ENCODE peak calls at places on chromosomes 5 and 9, in ten cellular contexts. One of them, this sample, is unnamed.

GRCh38 chr5:15821506-15821905 is 321.5 kb downstream of the FBXL7 start:
- DNase-seq in Peyer's patch: no peak
- DNase-seq in heart left ventricle: no peak
- DNase-seq in cardiac fibroblast: peak
- DNase-seq in endothelial cell: no peak
- DNase-seq in Calu3: no peak
- DNase-seq in mammary epithelial cell: no peak
- DNase-seq in choroid plexus epithelial cell: peak
- DNase-seq in lower lobe of right lung: no peak
- DNase-seq in endodermal cell: no peak
- DNase-seq in this sample: no peak

GRCh38 chr9:99824378-99825157 is 2.9 kb downstream of the NR4A3 start:
- DNase-seq in Peyer's patch: peak
- DNase-seq in heart left ventricle: peak
- DNase-seq in cardiac fibroblast: no peak
- DNase-seq in endothelial cell: peak
- DNase-seq in Calu3: peak
- DNase-seq in mammary epithelial cell: no peak
- DNase-seq in choroid plexus epithelial cell: peak
- DNase-seq in lower lobe of right lung: peak
- DNase-seq in endodermal cell: peak
- DNase-seq in this sample: no peak

GRCh38 chr5:28766565-28767158 is 1728.3 kb upstream of the CDH9 start:
- DNase-seq in Peyer's patch: no peak
- DNase-seq in heart left ventricle: no peak
- DNase-seq in cardiac fibroblast: peak
- DNase-seq in endothelial cell: peak
- DNase-seq in Calu3: peak
- DNase-seq in mammary epithelial cell: peak
- DNase-seq in choroid plexus epithelial cell: peak
- DNase-seq in lower lobe of right lung: no peak
- DNase-seq in endodermal cell: no peak
- DNase-seq in this sample: peak

GRCh38 chr5:170080217-170080616 is 25.5 kb upstream of the FOXI1 start:
- DNase-seq in Peyer's patch: no peak
- DNase-seq in heart left ventricle: no peak
- DNase-seq in cardiac fibroblast: no peak
- DNase-seq in endothelial cell: no peak
- DNase-seq in Calu3: no peak
- DNase-seq in mammary epithelial cell: no peak
- DNase-seq in choroid plexus epithelial cell: no peak
- DNase-seq in lower lobe of right lung: no peak
- DNase-seq in endodermal cell: peak
- DNase-seq in this sample: no peak

GRCh38 chr5:140189977-140190867 is 15.2 kb downstream of the CYSTM1 start:
- DNase-seq in Peyer's patch: no peak
- DNase-seq in heart left ventricle: no peak
- DNase-seq in cardiac fibroblast: peak
- DNase-seq in endothelial cell: no peak
- DNase-seq in Calu3: no peak
- DNase-seq in mammary epithelial cell: peak
- DNase-seq in choroid plexus epithelial cell: peak
- DNase-seq in lower lobe of right lung: no peak
- DNase-seq in endodermal cell: no peak
- DNase-seq in this sample: no peak

GRCh38 chr5:150846651-150847333 is 471 bp downstream of the IRGM start:
- DNase-seq in Peyer's patch: no peak
- DNase-seq in heart left ventricle: peak
- DNase-seq in cardiac fibroblast: peak
- DNase-seq in endothelial cell: peak
- DNase-seq in Calu3: peak
- DNase-seq in mammary epithelial cell: peak
- DNase-seq in choroid plexus epithelial cell: peak
- DNase-seq in lower lobe of right lung: no peak
- DNase-seq in endodermal cell: peak
- DNase-seq in this sample: peak

GRCh38 chr5:59830801-59831200 is 62.7 kb downstream of the PDE4D start:
- DNase-seq in Peyer's patch: no peak
- DNase-seq in heart left ventricle: no peak
- DNase-seq in cardiac fibroblast: no peak
- DNase-seq in endothelial cell: no peak
- DNase-seq in Calu3: no peak
- DNase-seq in mammary epithelial cell: no peak
- DNase-seq in choroid plexus epithelial cell: no peak
- DNase-seq in lower lobe of right lung: no peak
- DNase-seq in endodermal cell: no peak
- DNase-seq in this sample: no peak

GRCh38 chr9:118596374-118597015 is 772.7 kb downstream of the BRINP1 start:
- DNase-seq in Peyer's patch: no peak
- DNase-seq in heart left ventricle: no peak
- DNase-seq in cardiac fibroblast: no peak
- DNase-seq in endothelial cell: no peak
- DNase-seq in Calu3: no peak
- DNase-seq in mammary epithelial cell: no peak
- DNase-seq in choroid plexus epithelial cell: no peak
- DNase-seq in lower lobe of right lung: no peak
- DNase-seq in endodermal cell: no peak
- DNase-seq in this sample: no peak

GRCh38 chr9:3857673-3858072 is 331.9 kb upstream of the RFX3 start:
- DNase-seq in Peyer's patch: no peak
- DNase-seq in heart left ventricle: no peak
- DNase-seq in cardiac fibroblast: no peak
- DNase-seq in endothelial cell: no peak
- DNase-seq in Calu3: no peak
- DNase-seq in mammary epithelial cell: peak
- DNase-seq in choroid plexus epithelial cell: no peak
- DNase-seq in lower lobe of right lung: no peak
- DNase-seq in endodermal cell: no peak
- DNase-seq in this sample: no peak

GRCh38 chr9:6669881-6670280 is 24.4 kb upstream of the GLDC start:
- DNase-seq in Peyer's patch: no peak
- DNase-seq in heart left ventricle: no peak
- DNase-seq in cardiac fibroblast: no peak
- DNase-seq in endothelial cell: no peak
- DNase-seq in Calu3: no peak
- DNase-seq in mammary epithelial cell: no peak
- DNase-seq in choroid plexus epithelial cell: no peak
- DNase-seq in lower lobe of right lung: no peak
- DNase-seq in endodermal cell: no peak
- DNase-seq in this sample: no peak

GRCh38 chr9:6671416-6671815 is 25.9 kb upstream of the GLDC start:
- DNase-seq in Peyer's patch: no peak
- DNase-seq in heart left ventricle: no peak
- DNase-seq in cardiac fibroblast: no peak
- DNase-seq in endothelial cell: no peak
- DNase-seq in Calu3: no peak
- DNase-seq in mammary epithelial cell: peak
- DNase-seq in choroid plexus epithelial cell: no peak
- DNase-seq in lower lobe of right lung: no peak
- DNase-seq in endodermal cell: no peak
- DNase-seq in this sample: no peak

GRCh38 chr9:6667080-6667479 is 21.6 kb upstream of the GLDC start:
- DNase-seq in Peyer's patch: no peak
- DNase-seq in heart left ventricle: no peak
- DNase-seq in cardiac fibroblast: no peak
- DNase-seq in endothelial cell: no peak
- DNase-seq in Calu3: no peak
- DNase-seq in mammary epithelial cell: no peak
- DNase-seq in choroid plexus epithelial cell: no peak
- DNase-seq in lower lobe of right lung: no peak
- DNase-seq in endodermal cell: no peak
- DNase-seq in this sample: no peak

GRCh38 chr9:6664204-6664683 is 18.7 kb upstream of the GLDC start:
- DNase-seq in Peyer's patch: no peak
- DNase-seq in heart left ventricle: no peak
- DNase-seq in cardiac fibroblast: no peak
- DNase-seq in endothelial cell: no peak
- DNase-seq in Calu3: no peak
- DNase-seq in mammary epithelial cell: no peak
- DNase-seq in choroid plexus epithelial cell: no peak
- DNase-seq in lower lobe of right lung: no peak
- DNase-seq in endodermal cell: no peak
- DNase-seq in this sample: no peak

GRCh38 chr9:6667633-6668280 is 22.2 kb upstream of the GLDC start:
- DNase-seq in Peyer's patch: no peak
- DNase-seq in heart left ventricle: no peak
- DNase-seq in cardiac fibroblast: peak
- DNase-seq in endothelial cell: no peak
- DNase-seq in Calu3: no peak
- DNase-seq in mammary epithelial cell: no peak
- DNase-seq in choroid plexus epithelial cell: peak
- DNase-seq in lower lobe of right lung: no peak
- DNase-seq in endodermal cell: peak
- DNase-seq in this sample: no peak
- TF ChIP-seq CTCF in Peyer's patch: peak
- TF ChIP-seq CTCF in heart left ventricle: peak
- TF ChIP-seq CTCF in cardiac fibroblast: peak
- TF ChIP-seq CTCF in endothelial cell: peak
- TF ChIP-seq CTCF in Calu3: peak
- TF ChIP-seq CTCF in mammary epithelial cell: peak
- TF ChIP-seq CTCF in choroid plexus epithelial cell: peak
- TF ChIP-seq CTCF in lower lobe of right lung: peak
- TF ChIP-seq CTCF in endodermal cell: peak
- TF ChIP-seq CTCF in this sample: peak

GRCh38 chr9:114529285-114529684 is 24.0 kb upstream of the WHRN start:
- DNase-seq in Peyer's patch: no peak
- DNase-seq in heart left ventricle: no peak
- DNase-seq in cardiac fibroblast: no peak
- DNase-seq in endothelial cell: no peak
- DNase-seq in Calu3: no peak
- DNase-seq in mammary epithelial cell: no peak
- DNase-seq in choroid plexus epithelial cell: no peak
- DNase-seq in lower lobe of right lung: no peak
- DNase-seq in endodermal cell: no peak
- DNase-seq in this sample: no peak
- TF ChIP-seq CTCF in Peyer's patch: no peak
- TF ChIP-seq CTCF in heart left ventricle: no peak
- TF ChIP-seq CTCF in cardiac fibroblast: no peak
- TF ChIP-seq CTCF in endothelial cell: no peak
- TF ChIP-seq CTCF in Calu3: no peak
- TF ChIP-seq CTCF in mammary epithelial cell: no peak
- TF ChIP-seq CTCF in choroid plexus epithelial cell: no peak
- TF ChIP-seq CTCF in lower lobe of right lung: no peak
- TF ChIP-seq CTCF in endodermal cell: no peak
- TF ChIP-seq CTCF in this sample: no peak

DNA sequence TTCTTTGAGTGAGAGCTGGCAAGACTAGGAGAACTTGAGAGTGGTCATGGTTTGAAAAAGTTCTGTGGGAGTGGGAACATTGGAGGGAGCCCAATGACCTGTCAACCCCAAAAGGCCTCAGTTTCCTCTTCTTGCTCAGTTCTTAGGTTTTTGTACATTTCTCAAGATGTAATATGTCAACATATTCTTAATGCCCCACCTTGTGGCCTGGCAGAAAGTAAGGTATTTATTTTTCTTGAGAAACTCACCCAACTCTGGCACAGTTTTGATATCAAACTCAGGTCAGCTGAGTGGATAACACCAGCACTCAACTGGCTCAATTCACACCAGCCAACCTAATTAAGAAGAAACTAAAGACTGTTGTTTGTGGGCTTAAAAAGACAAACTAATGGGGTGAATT is 123.0 kb upstream of the SLC27A6 start:
- DNase-seq in Peyer's patch: no peak
- DNase-seq in heart left ventricle: no peak
- DNase-seq in cardiac fibroblast: peak
- DNase-seq in endothelial cell: no peak
- DNase-seq in Calu3: peak
- DNase-seq in mammary epithelial cell: no peak
- DNase-seq in choroid plexus epithelial cell: peak
- DNase-seq in lower lobe of right lung: no peak
- DNase-seq in endodermal cell: no peak
- DNase-seq in this sample: no peak
- TF ChIP-seq CTCF in Peyer's patch: no peak
- TF ChIP-seq CTCF in heart left ventricle: no peak
- TF ChIP-seq CTCF in cardiac fibroblast: no peak
- TF ChIP-seq CTCF in endothelial cell: no peak
- TF ChIP-seq CTCF in Calu3: peak
- TF ChIP-seq CTCF in mammary epithelial cell: peak
- TF ChIP-seq CTCF in choroid plexus epithelial cell: peak
- TF ChIP-seq CTCF in lower lobe of right lung: no peak
- TF ChIP-seq CTCF in endodermal cell: peak
- TF ChIP-seq CTCF in this sample: no peak

GRCh38 chr9:14433293-14433818 is 119.4 kb upstream of the NFIB start:
- DNase-seq in Peyer's patch: no peak
- DNase-seq in heart left ventricle: no peak
- DNase-seq in cardiac fibroblast: peak
- DNase-seq in endothelial cell: no peak
- DNase-seq in Calu3: no peak
- DNase-seq in mammary epithelial cell: no peak
- DNase-seq in choroid plexus epithelial cell: peak
- DNase-seq in lower lobe of right lung: no peak
- DNase-seq in endodermal cell: no peak
- DNase-seq in this sample: no peak
- TF ChIP-seq CTCF in Peyer's patch: no peak
- TF ChIP-seq CTCF in heart left ventricle: no peak
- TF ChIP-seq CTCF in cardiac fibroblast: no peak
- TF ChIP-seq CTCF in endothelial cell: no peak
- TF ChIP-seq CTCF in Calu3: no peak
- TF ChIP-seq CTCF in mammary epithelial cell: no peak
- TF ChIP-seq CTCF in choroid plexus epithelial cell: no peak
- TF ChIP-seq CTCF in lower lobe of right lung: no peak
- TF ChIP-seq CTCF in endodermal cell: no peak
- TF ChIP-seq CTCF in this sample: no peak

DNA sequence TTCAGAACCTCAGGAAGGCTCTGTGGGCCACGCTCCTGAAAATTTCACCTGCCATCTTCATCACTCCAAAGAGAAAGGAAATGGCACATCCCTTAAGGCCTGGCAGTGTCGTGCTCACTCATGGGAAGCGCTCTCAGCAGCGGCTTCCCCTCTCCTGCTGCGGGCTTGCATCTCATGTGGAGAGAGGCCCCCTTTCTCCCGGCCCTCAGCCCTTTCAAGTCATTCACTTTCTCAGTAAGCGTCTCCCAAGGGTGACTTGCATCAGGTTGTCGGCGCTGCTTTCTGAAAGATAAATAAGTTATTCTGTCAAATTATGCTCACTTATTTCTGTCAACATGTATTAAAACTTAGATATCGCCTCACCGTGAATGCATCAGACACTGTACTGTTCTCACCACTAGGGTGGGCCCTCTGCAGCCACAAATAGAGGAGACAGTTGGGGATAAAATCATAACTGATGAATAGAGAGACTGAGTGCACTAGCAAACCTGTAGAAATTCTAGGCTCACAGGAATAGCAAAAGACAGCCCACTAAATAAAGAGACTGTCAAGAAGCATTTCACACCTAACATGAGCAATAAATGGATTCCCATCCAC is 174.6 kb downstream of the RFK start:
- DNase-seq in Peyer's patch: no peak
- DNase-seq in heart left ventricle: no peak
- DNase-seq in cardiac fibroblast: peak
- DNase-seq in endothelial cell: no peak
- DNase-seq in Calu3: no peak
- DNase-seq in mammary epithelial cell: no peak
- DNase-seq in choroid plexus epithelial cell: peak
- DNase-seq in lower lobe of right lung: no peak
- DNase-seq in endodermal cell: peak
- DNase-seq in this sample: no peak
- TF ChIP-seq CTCF in Peyer's patch: no peak
- TF ChIP-seq CTCF in heart left ventricle: peak
- TF ChIP-seq CTCF in cardiac fibroblast: peak
- TF ChIP-seq CTCF in endothelial cell: peak
- TF ChIP-seq CTCF in Calu3: no peak
- TF ChIP-seq CTCF in mammary epithelial cell: peak
- TF ChIP-seq CTCF in choroid plexus epithelial cell: peak
- TF ChIP-seq CTCF in lower lobe of right lung: no peak
- TF ChIP-seq CTCF in endodermal cell: peak
- TF ChIP-seq CTCF in this sample: peak